ENCODE peak calls at places on chromosomes 5 and 9, in five cellular contexts. J, S, E, P and M are unnamed samples.
A peak's percentile ranks its signal among the peaks of the same experiment; 100 is the strongest.

GRCh38 chr9:134225186-134225585 is 60.8 kb upstream of the RNU6ATAC start:
- DNase-seq in J (no peak), S (peak; percentile 24), E (no peak), P (no peak), M (no peak)

GRCh38 chr9:6855860-6856259 is 98.1 kb downstream of the KDM4C start:
- DNase-seq in J (no peak), S (no peak), E (no peak), P (no peak), M (no peak)

GRCh38 chr5:180101451-180102105 is 30.0 kb upstream of the RNF130 start:
- DNase-seq in J (no peak), S (no peak), E (no peak), P (no peak), M (no peak)

GRCh38 chr5:57779383-57780223 is 297.0 kb upstream of the ACTBL2 start:
- DNase-seq in J (peak; percentile 68), S (peak; percentile 34), E (no peak), P (peak; percentile 88), M (peak; percentile 86)

GRCh38 chr5:1161108-1161831 is 40.1 kb upstream of the SLC6A19 start:
- DNase-seq in J (no peak), S (no peak), E (no peak), P (no peak), M (peak; percentile 35)

GRCh38 chr5:81817086-81817485 is 66.2 kb upstream of the SSBP2 start:
- DNase-seq in J (no peak), S (no peak), E (no peak), P (no peak), M (no peak)

GRCh38 chr5:104088876-104089778 is 526.5 kb upstream of the NUDT12 start:
- DNase-seq in J (no peak), S (no peak), E (no peak), P (peak; percentile 62), M (peak; percentile 72)

GRCh38 chr9:535356-535755 is 306.1 kb upstream of the DMRT1 start:
- DNase-seq in J (no peak), S (peak; percentile 36), E (no peak), P (no peak), M (no peak)

GRCh38 chr9:120592210-120592609 is 12.2 kb upstream of the CDK5RAP2 start:
- DNase-seq in J (no peak), S (no peak), E (no peak), P (no peak), M (no peak)

GRCh38 chr5:73692166-73692640 is 66.2 kb downstream of the ARHGEF28 start:
- DNase-seq in J (peak; percentile 27), S (no peak), E (no peak), P (peak; percentile 94), M (peak; percentile 78)

GRCh38 chr9:134065720-134066419 is 2.0 kb downstream of the BRD3 start:
- DNase-seq in J (no peak), S (peak; percentile 38), E (no peak), P (peak; percentile 48), M (peak; percentile 72)

GRCh38 chr9:126521551-126521950 is 92.2 kb upstream of the LMX1B start:
- DNase-seq in J (no peak), S (no peak), E (no peak), P (no peak), M (no peak)

GRCh38 chr5:102986074-102986473 is 133.9 kb downstream of the GIN1 start:
- DNase-seq in J (no peak), S (no peak), E (no peak), P (no peak), M (no peak)

GRCh38 chr5:95486185-95486584 is 68.6 kb downstream of the SKIC3 start:
- DNase-seq in J (no peak), S (no peak), E (no peak), P (no peak), M (no peak)

GRCh38 chr9:126705767-126706697 is 92.3 kb downstream of the LMX1B start:
- DNase-seq in J (no peak), S (peak; percentile 63), E (no peak), P (no peak), M (peak; percentile 72)

GRCh38 chr5:150058480-150059126 is 27.8 kb downstream of the CSF1R start:
- DNase-seq in J (peak; percentile 91), S (no peak), E (no peak), P (peak; percentile 60), M (peak; percentile 92)

GRCh38 chr5:139738777-139739611 is 56.6 kb upstream of the PSD2 start:
- DNase-seq in J (no peak), S (no peak), E (no peak), P (no peak), M (no peak)

GRCh38 chr5:132180134-132180745 is 47.4 kb downstream of the P4HA2 start:
- DNase-seq in J (peak; percentile 49), S (peak; percentile 75), E (no peak), P (peak; percentile 79), M (peak; percentile 76)

GRCh38 chr9:2600307-2600706 is 21.3 kb upstream of the VLDLR start:
- DNase-seq in J (no peak), S (no peak), E (no peak), P (no peak), M (no peak)

GRCh38 chr9:14205463-14205862 is 108.5 kb downstream of the NFIB start:
- DNase-seq in J (peak; percentile 48), S (no peak), E (no peak), P (peak; percentile 70), M (peak; percentile 82)

GRCh38 chr5:138077064-138077696 is 6.7 kb upstream of the WNT8A start:
- DNase-seq in J (peak; percentile 35), S (peak; percentile 65), E (no peak), P (peak; percentile 60), M (peak; percentile 59)

GRCh38 chr9:124040186-124040920 is 28.8 kb downstream of the LHX2 start:
- DNase-seq in J (no peak), S (no peak), E (no peak), P (peak; percentile 29), M (peak; percentile 76)

GRCh38 chr5:124663101-124663506 is 83.3 kb downstream of the ZNF608 start:
- DNase-seq in J (no peak), S (no peak), E (no peak), P (no peak), M (no peak)

GRCh38 chr9:82325907-82326306 is 337.3 kb downstream of the SPATA31D1 start:
- DNase-seq in J (no peak), S (no peak), E (no peak), P (no peak), M (no peak)

GRCh38 chr9:96721303-96721702 is 56.6 kb downstream of the ZNF510 start:
- DNase-seq in J (no peak), S (no peak), E (no peak), P (no peak), M (no peak)

GRCh38 chr9:16029056-16029615 is 476.3 kb downstream of the CCDC171 start:
- DNase-seq in J (no peak), S (no peak), E (no peak), P (peak; percentile 62), M (no peak)

GRCh38 chr9:88258012-88258411 is 119.7 kb upstream of the SPATA31C2 start:
- DNase-seq in J (peak; percentile 65), S (no peak), E (no peak), P (peak; percentile 68), M (peak; percentile 74)

GRCh38 chr5:123116063-123116462 is 27.0 kb downstream of the PRDM6 start:
- DNase-seq in J (no peak), S (no peak), E (no peak), P (no peak), M (no peak)

GRCh38 chr5:17305964-17306725 is 88.7 kb downstream of the BASP1 start:
- DNase-seq in J (no peak), S (no peak), E (no peak), P (peak; percentile 88), M (peak; percentile 79)

GRCh38 chr5:134911285-134912215 is 6.6 kb downstream of the PCBD2 start:
- DNase-seq in J (no peak), S (no peak), E (no peak), P (no peak), M (no peak)

GRCh38 chr9:130451509-130452388 is 7.0 kb downstream of the ASS1 start:
- DNase-seq in J (peak; percentile 82), S (peak; percentile 16), E (no peak), P (peak; percentile 95), M (peak; percentile 98)

GRCh38 chr9:92736816-92737606 is 27.6 kb downstream of the BICD2 start:
- DNase-seq in J (no peak), S (no peak), E (no peak), P (peak; percentile 22), M (peak; percentile 46)

GRCh38 chr5:38535281-38535750 is 21.1 kb downstream of the LIFR start:
- DNase-seq in J (no peak), S (no peak), E (no peak), P (no peak), M (no peak)

GRCh38 chr5:100430268-100430900 is 104.8 kb upstream of the FAM174A start:
- DNase-seq in J (peak; percentile 4), S (peak; percentile 53), E (no peak), P (peak; percentile 47), M (no peak)